ENCODE peak calls at places on chromosome 6, in four cellular contexts. One of them, this sample, is unnamed.

GRCh38 chr6:87102296-87102695 is 7.4 kb upstream of the CGA start:
- DNase-seq in GM12878: no peak
- DNase-seq in HepG2: no peak
- DNase-seq in K562: no peak
- DNase-seq in this sample: no peak

GRCh38 chr6:17665132-17665531 is 41.6 kb downstream of the NUP153 start:
- DNase-seq in GM12878: no peak
- DNase-seq in HepG2: no peak
- DNase-seq in K562: no peak
- DNase-seq in this sample: no peak

GRCh38 chr6:52543729-52544324 is 33.0 kb downstream of the TRAM2 start:
- DNase-seq in HepG2: peak; percentile 87
- DNase-seq in K562: no peak
- DNase-seq in GM12878: no peak
- DNase-seq in this sample: peak; percentile 42

GRCh38 chr6:14983599-14984296 is 262.1 kb upstream of the JARID2 start:
- DNase-seq in K562: no peak
- DNase-seq in HepG2: no peak
- DNase-seq in GM12878: no peak
- DNase-seq in this sample: no peak

GRCh38 chr6:121222656-121223055 is 111.6 kb downstream of the TBC1D32 start:
- DNase-seq in K562: no peak
- DNase-seq in HepG2: no peak
- DNase-seq in GM12878: no peak
- DNase-seq in this sample: peak; percentile 7

GRCh38 chr6:20953019-20953418 is 418.8 kb downstream of the CDKAL1 start:
- DNase-seq in GM12878: no peak
- DNase-seq in HepG2: no peak
- DNase-seq in K562: no peak
- DNase-seq in this sample: no peak

GRCh38 chr6:80280258-80281010 is 174.0 kb downstream of the BCKDHB start:
- DNase-seq in GM12878: no peak
- DNase-seq in HepG2: no peak
- DNase-seq in K562: no peak
- DNase-seq in this sample: no peak

GRCh38 chr6:1110935-1111334 is 201.0 kb upstream of the FOXQ1 start:
- DNase-seq in K562: no peak
- DNase-seq in GM12878: no peak
- DNase-seq in HepG2: no peak
- DNase-seq in this sample: peak; percentile 29

GRCh38 chr6:22240025-22240424 is 56.8 kb downstream of the PRL start:
- DNase-seq in GM12878: no peak
- DNase-seq in K562: no peak
- DNase-seq in HepG2: no peak
- DNase-seq in this sample: no peak

GRCh38 chr6:73579389-73579788 is 58.6 kb upstream of the EEF1A1 start:
- DNase-seq in HepG2: no peak
- DNase-seq in GM12878: no peak
- DNase-seq in K562: no peak
- DNase-seq in this sample: peak; percentile 36

GRCh38 chr6:30882764-30883475 is 1.4 kb upstream of the DDR1 start:
- DNase-seq in GM12878: peak; percentile 59
- DNase-seq in HepG2: no peak
- DNase-seq in K562: peak; percentile 71
- DNase-seq in this sample: peak; percentile 19

GRCh38 chr6:46756469-46757205 is 9.9 kb downstream of the ANKRD66 start:
- DNase-seq in K562: no peak
- DNase-seq in HepG2: no peak
- DNase-seq in GM12878: no peak
- DNase-seq in this sample: no peak

GRCh38 chr6:148608211-148608951 is 138.4 kb upstream of the UST start:
- DNase-seq in HepG2: peak; percentile 12
- DNase-seq in GM12878: no peak
- DNase-seq in K562: no peak
- DNase-seq in this sample: peak; percentile 3

GRCh38 chr6:125746019-125746414 is 3.4 kb upstream of the HEY2 start:
- DNase-seq in HepG2: no peak
- DNase-seq in GM12878: no peak
- DNase-seq in K562: no peak
- DNase-seq in this sample: no peak

GRCh38 chr6:111852704-111853103 is 20.5 kb downstream of the FYN start:
- DNase-seq in K562: no peak
- DNase-seq in HepG2: peak; percentile 45
- DNase-seq in GM12878: no peak
- DNase-seq in this sample: no peak

GRCh38 chr6:139159016-139159415 is 24.1 kb downstream of the HECA start:
- DNase-seq in HepG2: no peak
- DNase-seq in K562: no peak
- DNase-seq in GM12878: no peak
- DNase-seq in this sample: no peak

GRCh38 chr6:53496797-53497196 is 48.1 kb downstream of the GCLC start:
- DNase-seq in K562: no peak
- DNase-seq in HepG2: no peak
- DNase-seq in GM12878: no peak
- DNase-seq in this sample: peak; percentile 32

GRCh38 chr6:43331470-43331869 is 22.8 kb upstream of the CRIP3 start:
- DNase-seq in GM12878: no peak
- DNase-seq in HepG2: no peak
- DNase-seq in K562: no peak
- DNase-seq in this sample: no peak

GRCh38 chr6:19851273-19852089 is 14.3 kb downstream of the ID4 start:
- DNase-seq in GM12878: no peak
- DNase-seq in HepG2: peak; percentile 87
- DNase-seq in K562: no peak
- DNase-seq in this sample: peak; percentile 72

GRCh38 chr6:41551086-41551702 is 5.0 kb downstream of the FOXP4 start:
- DNase-seq in HepG2: no peak
- DNase-seq in K562: no peak
- DNase-seq in GM12878: no peak
- DNase-seq in this sample: no peak

GRCh38 chr6:2346078-2346477 is 100.7 kb upstream of the GMDS start:
- DNase-seq in HepG2: no peak
- DNase-seq in GM12878: no peak
- DNase-seq in K562: no peak
- DNase-seq in this sample: no peak

GRCh38 chr6:32298632-32299336 is 72.9 kb downstream of the TSBP1 start:
- DNase-seq in GM12878: no peak
- DNase-seq in K562: no peak
- DNase-seq in HepG2: peak; percentile 62
- DNase-seq in this sample: peak; percentile 61

GRCh38 chr6:136958168-136958567 is 36.1 kb downstream of the SLC35D3 start:
- DNase-seq in HepG2: no peak
- DNase-seq in GM12878: no peak
- DNase-seq in K562: no peak
- DNase-seq in this sample: no peak

GRCh38 chr6:47363736-47364135 is 54.0 kb upstream of the TNFRSF21 start:
- DNase-seq in K562: no peak
- DNase-seq in HepG2: no peak
- DNase-seq in GM12878: no peak
- DNase-seq in this sample: no peak

GRCh38 chr6:46453221-46453620 is 38.0 kb downstream of the RCAN2 start:
- DNase-seq in HepG2: no peak
- DNase-seq in GM12878: no peak
- DNase-seq in K562: no peak
- DNase-seq in this sample: no peak

GRCh38 chr6:23106951-23107350 is 537.6 kb downstream of the HDGFL1 start:
- DNase-seq in GM12878: no peak
- DNase-seq in K562: no peak
- DNase-seq in HepG2: no peak
- DNase-seq in this sample: no peak

GRCh38 chr6:13712485-13712990 is 903 bp upstream of the RANBP9 start:
- DNase-seq in HepG2: no peak
- DNase-seq in K562: no peak
- DNase-seq in GM12878: no peak
- DNase-seq in this sample: no peak

GRCh38 chr6:68279793-68280557 is 355.1 kb upstream of the ADGRB3 start:
- DNase-seq in GM12878: no peak
- DNase-seq in K562: no peak
- DNase-seq in HepG2: no peak
- DNase-seq in this sample: peak; percentile 19

GRCh38 chr6:30043744-30044143 is 17.3 kb upstream of the POLR1H start:
- DNase-seq in HepG2: no peak
- DNase-seq in GM12878: no peak
- DNase-seq in K562: no peak
- DNase-seq in this sample: no peak

GRCh38 chr6:3581469-3581868 is 124.6 kb upstream of the SLC22A23 start:
- DNase-seq in HepG2: no peak
- DNase-seq in K562: no peak
- DNase-seq in GM12878: no peak
- DNase-seq in this sample: no peak

GRCh38 chr6:3587660-3588059 is 130.8 kb upstream of the SLC22A23 start:
- DNase-seq in GM12878: no peak
- DNase-seq in HepG2: no peak
- DNase-seq in K562: no peak
- DNase-seq in this sample: no peak

GRCh38 chr6:3585320-3585935 is 128.6 kb upstream of the SLC22A23 start:
- DNase-seq in K562: no peak
- DNase-seq in GM12878: no peak
- DNase-seq in HepG2: no peak
- DNase-seq in this sample: no peak

GRCh38 chr6:3579652-3580051 is 122.8 kb upstream of the SLC22A23 start:
- DNase-seq in GM12878: no peak
- DNase-seq in HepG2: no peak
- DNase-seq in K562: no peak
- DNase-seq in this sample: no peak

GRCh38 chr6:3584611-3585010 is 127.8 kb upstream of the SLC22A23 start:
- DNase-seq in HepG2: no peak
- DNase-seq in GM12878: no peak
- DNase-seq in K562: no peak
- DNase-seq in this sample: no peak
- TF ChIP-seq POLR2AphosphoS2 in HepG2: no peak
- TF ChIP-seq POLR2AphosphoS2 in GM12878: no peak
- TF ChIP-seq POLR2AphosphoS2 in K562: no peak
- TF ChIP-seq POLR2AphosphoS2 in this sample: no peak

GRCh38 chr6:104718672-104719071 is 141.0 kb downstream of the HACE1 start:
- DNase-seq in HepG2: no peak
- DNase-seq in GM12878: no peak
- DNase-seq in K562: no peak
- DNase-seq in this sample: no peak
- TF ChIP-seq POLR2AphosphoS2 in HepG2: no peak
- TF ChIP-seq POLR2AphosphoS2 in GM12878: no peak
- TF ChIP-seq POLR2AphosphoS2 in K562: no peak
- TF ChIP-seq POLR2AphosphoS2 in this sample: no peak

DNA sequence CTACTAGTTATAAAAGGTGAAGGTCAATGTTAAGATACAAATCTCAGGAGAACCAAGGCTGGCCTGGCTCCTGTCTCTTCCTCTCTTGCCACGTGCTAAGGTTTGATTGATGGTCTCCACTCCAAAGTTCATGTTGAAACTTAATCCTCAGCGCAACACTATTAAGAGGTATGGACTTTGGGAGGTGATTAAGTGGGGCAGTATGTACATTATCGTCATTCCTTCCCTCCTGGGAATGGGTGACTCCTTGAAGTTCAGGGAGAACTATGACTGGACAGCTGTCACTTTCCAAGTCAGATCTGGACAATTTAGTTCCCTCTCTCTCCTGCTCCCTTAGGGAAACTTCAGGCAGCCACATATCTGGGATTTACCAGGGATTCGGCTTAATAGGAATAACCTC is 50.5 kb downstream of the KCNK5 start:
- DNase-seq in GM12878: no peak
- DNase-seq in K562: no peak
- DNase-seq in HepG2: no peak
- DNase-seq in this sample: no peak
- TF ChIP-seq POLR2AphosphoS2 in GM12878: no peak
- TF ChIP-seq POLR2AphosphoS2 in K562: no peak
- TF ChIP-seq POLR2AphosphoS2 in HepG2: no peak
- TF ChIP-seq POLR2AphosphoS2 in this sample: no peak

DNA sequence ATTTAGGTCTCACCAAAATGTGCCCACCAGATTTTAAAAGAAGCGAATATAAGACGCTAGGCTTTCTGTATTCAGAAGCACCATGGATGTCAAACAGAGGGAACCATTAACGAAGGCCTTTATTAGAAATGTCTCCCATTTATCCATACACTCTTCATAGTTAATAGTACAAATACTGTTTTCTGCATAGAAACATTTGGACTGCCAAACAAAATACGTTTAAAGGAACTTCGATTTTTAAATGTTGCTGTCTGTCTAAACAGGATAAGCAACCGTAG is 32.6 kb upstream of the HFE start:
- DNase-seq in GM12878: no peak
- DNase-seq in K562: no peak
- DNase-seq in HepG2: no peak
- DNase-seq in this sample: no peak
- TF ChIP-seq POLR2AphosphoS2 in GM12878: no peak
- TF ChIP-seq POLR2AphosphoS2 in K562: peak; percentile 10
- TF ChIP-seq POLR2AphosphoS2 in HepG2: no peak
- TF ChIP-seq POLR2AphosphoS2 in this sample: no peak

GRCh38 chr6:70636589-70636988 is 31.1 kb upstream of the SMAP1 start:
- DNase-seq in HepG2: no peak
- DNase-seq in GM12878: no peak
- DNase-seq in K562: no peak
- DNase-seq in this sample: no peak
- TF ChIP-seq POLR2AphosphoS2 in HepG2: no peak
- TF ChIP-seq POLR2AphosphoS2 in GM12878: no peak
- TF ChIP-seq POLR2AphosphoS2 in K562: no peak
- TF ChIP-seq POLR2AphosphoS2 in this sample: no peak

This sample was measured in A549.